ENCODE peak calls at places on chromosomes 11 and 22, in six cellular contexts. C is lower lobe of right lung, N is colonic mucosa, O is IMR-90, Y is right lobe of liver, T is sigmoid colon. G is an unnamed sample.

GRCh38 chr11:134037093-134037908 is 31.6 kb upstream of the JAM3 start:
- DNase-seq in C (peak; percentile 78), N (peak; percentile 75), O (peak; percentile 59), Y (peak; percentile 63), T (peak; percentile 94), G (peak; percentile 92)

GRCh38 chr11:12434255-12434654 is 56.9 kb downstream of the PARVA start:
- DNase-seq in C (no peak), N (no peak), O (peak; percentile 56), Y (no peak), T (peak; percentile 73), G (no peak)

GRCh38 chr11:68749061-68749491 is 2.2 kb downstream of the TESMIN start:
- DNase-seq in C (no peak), N (no peak), O (peak; percentile 4), Y (no peak), T (no peak), G (no peak)

GRCh38 chr11:45880772-45881570 is 4.5 kb upstream of the MAPK8IP1 start:
- DNase-seq in C (no peak), N (no peak), O (no peak), Y (no peak), T (peak; percentile 83), G (no peak)

GRCh38 chr11:47348859-47349258 is 3.6 kb downstream of the MYBPC3 start:
- DNase-seq in C (no peak), N (no peak), O (peak; percentile 22), Y (peak; percentile 44), T (no peak), G (no peak)

GRCh38 chr11:46898396-46899095 is 19.8 kb downstream of the LRP4 start:
- DNase-seq in C (no peak), N (no peak), O (no peak), Y (no peak), T (no peak), G (no peak)

GRCh38 chr11:87114093-87114492 is 76.4 kb downstream of the TMEM135 start:
- DNase-seq in C (no peak), N (no peak), O (peak; percentile 12), Y (no peak), T (no peak), G (no peak)

GRCh38 chr11:20097319-20098221 is 62.7 kb downstream of the DBX1 start:
- DNase-seq in C (no peak), N (no peak), O (peak; percentile 93), Y (no peak), T (no peak), G (no peak)

GRCh38 chr22:27933186-27933983 is 14.3 kb upstream of the PITPNB start:
- DNase-seq in C (no peak), N (no peak), O (no peak), Y (no peak), T (no peak), G (no peak)

GRCh38 chr11:57763568-57763967 is 2.0 kb downstream of the CTNND1 start:
- DNase-seq in C (no peak), N (peak; percentile 41), O (peak; percentile 53), Y (no peak), T (no peak), G (no peak)

GRCh38 chr22:43170131-43170480 is 16.8 kb downstream of the TTLL12 start:
- DNase-seq in C (no peak), N (no peak), O (no peak), Y (no peak), T (no peak), G (peak; percentile 38)

GRCh38 chr22:41799486-41800347 is 762 bp upstream of the CCDC134 start:
- DNase-seq in C (peak; percentile 59), N (peak; percentile 39), O (no peak), Y (peak; percentile 58), T (peak; percentile 70), G (peak; percentile 79)

GRCh38 chr22:40687706-40688105 is 8.4 kb downstream of the MCHR1 start:
- DNase-seq in C (no peak), N (no peak), O (no peak), Y (no peak), T (no peak), G (no peak)

GRCh38 chr11:120259241-120259640 is 19.3 kb downstream of the POU2F3 start:
- DNase-seq in C (no peak), N (no peak), O (no peak), Y (no peak), T (no peak), G (no peak)

GRCh38 chr11:111823131-111823530 is 48.2 kb downstream of the ALG9 start:
- DNase-seq in C (no peak), N (no peak), O (no peak), Y (no peak), T (no peak), G (no peak)

GRCh38 chr11:62671272-62671603 is 235 bp upstream of the UQCC3 start:
- DNase-seq in C (no peak), N (no peak), O (no peak), Y (no peak), T (no peak), G (no peak)

GRCh38 chr22:37331811-37332536 is 49.7 kb downstream of the CYTH4 start:
- DNase-seq in C (no peak), N (no peak), O (peak; percentile 38), Y (no peak), T (no peak), G (no peak)

GRCh38 chr22:24697671-24698082 is 76.8 kb downstream of the PIWIL3 start:
- DNase-seq in C (peak; percentile 76), N (peak; percentile 79), O (no peak), Y (peak; percentile 45), T (no peak), G (peak; percentile 79)

DNA sequence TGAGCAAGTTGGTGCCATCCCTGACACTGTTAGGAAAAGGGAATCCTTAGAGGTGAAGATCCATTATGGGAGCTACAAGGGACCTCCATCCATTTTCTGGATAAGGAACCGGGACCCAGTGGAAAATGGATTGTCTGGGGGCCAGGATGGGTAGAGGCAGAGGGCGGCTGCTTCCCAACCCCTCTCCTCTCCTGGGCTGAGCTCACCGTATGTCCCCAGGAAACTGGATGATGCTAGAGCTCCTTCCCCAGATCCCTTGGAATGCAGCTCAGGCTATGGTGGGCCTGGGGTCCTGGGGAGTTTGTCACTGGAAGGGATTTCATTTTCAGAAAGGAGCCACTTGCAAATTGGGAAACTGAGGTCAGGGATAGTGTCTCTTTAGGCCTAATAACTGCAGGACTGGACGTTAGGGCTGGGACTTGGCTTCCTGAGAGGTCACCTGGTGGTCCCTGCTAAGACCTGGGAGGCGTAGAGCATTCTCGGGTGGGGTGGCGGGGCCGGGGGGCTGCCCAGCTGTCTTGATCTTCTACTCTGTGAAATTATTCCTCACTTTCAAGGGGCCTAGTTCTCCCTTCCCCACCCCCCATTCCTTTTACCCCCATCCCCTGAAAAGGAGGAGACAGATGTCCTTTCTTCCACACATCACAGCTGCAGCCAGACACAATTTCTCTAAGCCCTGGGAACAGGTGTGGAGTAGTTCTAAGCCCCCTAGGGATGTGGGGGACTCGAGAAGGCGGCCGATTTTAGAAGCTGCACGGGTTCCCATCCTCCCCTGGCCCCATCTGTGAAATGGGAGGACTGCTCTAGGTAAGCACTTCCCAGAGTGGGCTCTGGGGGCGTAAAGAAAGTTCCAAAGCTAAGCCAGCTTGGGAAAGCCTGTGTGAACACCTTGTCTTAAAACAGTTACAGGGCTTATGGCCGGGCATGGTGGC is 99.8 kb downstream of the PKNOX2 start:
- DNase-seq in C (no peak), N (no peak), O (no peak), Y (no peak), T (no peak), G (no peak)
- H3K4me3 ChIP-seq in C (no peak overlapping the region), N (no peak overlapping the region), O (no peak overlapping the region), Y (no peak overlapping the region), T (no peak overlapping the region), G (no peak overlapping the region)

GRCh38 chr11:132115454-132115853 is 745.0 kb downstream of the NTM start:
- DNase-seq in C (no peak), N (no peak), O (peak; percentile 67), Y (no peak), T (no peak), G (no peak)
- H3K27ac ChIP-seq in C (no peak overlapping the region), N (no peak overlapping the region), O (no peak overlapping the region), Y (no peak overlapping the region), T (no peak overlapping the region), G (no peak overlapping the region)

DNA sequence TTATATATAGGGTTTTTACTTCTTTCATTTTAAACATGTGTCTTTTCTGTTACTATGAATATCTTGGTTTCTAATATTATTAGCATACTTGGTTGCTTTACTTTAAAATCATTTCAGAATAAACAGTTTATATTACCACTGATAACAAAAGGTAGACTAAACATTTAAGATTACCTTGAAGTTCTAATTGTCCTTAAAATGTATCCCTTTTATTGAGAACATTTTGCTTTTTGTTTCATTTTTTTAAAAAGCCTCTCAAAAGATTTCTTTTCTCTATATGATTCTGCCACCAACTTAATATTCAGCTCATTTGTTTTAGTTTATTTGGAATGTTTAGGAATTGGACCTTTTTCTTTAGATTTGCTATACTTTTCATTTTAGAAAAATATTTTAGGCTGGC is 39.6 kb downstream of the MED15 start:
- DNase-seq in C (no peak), N (no peak), O (no peak), Y (no peak), T (no peak), G (no peak)
- H3K4me1 ChIP-seq in C (peaks cover 43% of the 10 kb centered on the region), N (peaks cover 4% of the 10 kb centered on the region), O (peaks cover 38% of the 10 kb centered on the region), Y (no peaks in the 10 kb centered on the region), T (no peaks in the 10 kb centered on the region), G (no peaks in the 10 kb centered on the region)

GRCh38 chr11:59553323-59553722 is 42.0 kb downstream of the OR4D9 start:
- DNase-seq in C (no peak), N (no peak), O (no peak), Y (no peak), T (no peak), G (no peak)

GRCh38 chr11:59550842-59551650 is 39.7 kb downstream of the OR4D9 start:
- DNase-seq in C (peak; percentile 75), N (peak; percentile 84), O (peak; percentile 92), Y (peak; percentile 75), T (peak; percentile 92), G (peak; percentile 90)

GRCh38 chr11:59550368-59550841 is 39.1 kb downstream of the OR4D9 start:
- DNase-seq in C (peak; percentile 82), N (peak; percentile 90), O (peak; percentile 97), Y (peak; percentile 85), T (peak; percentile 91), G (peak; percentile 91)

GRCh38 chr11:59552844-59553243 is 41.5 kb downstream of the OR4D9 start:
- DNase-seq in C (no peak), N (no peak), O (no peak), Y (no peak), T (no peak), G (no peak)

GRCh38 chr11:59551651-59552521 is 40.5 kb downstream of the OR4D9 start:
- DNase-seq in C (no peak), N (no peak), O (peak; percentile 90), Y (no peak), T (peak; percentile 78), G (no peak)
- H3K4me3 ChIP-seq in C (peak overlapping the region; percentile 56), N (peak overlapping the region; percentile 59), O (peak overlapping the region; percentile 54), Y (peak overlapping the region; percentile 52), T (peak overlapping the region; percentile 53), G (peak overlapping the region; percentile 93)

GRCh38 chr11:75306529-75306928 is 44.9 kb downstream of the ARRB1 start:
- DNase-seq in C (no peak), N (no peak), O (no peak), Y (no peak), T (peak; percentile 50), G (peak; percentile 64)
- H3K27ac ChIP-seq in C (peak overlapping the region; percentile 37), N (no peak overlapping the region), O (no peak overlapping the region), Y (no peak overlapping the region), T (no peak overlapping the region), G (no peak overlapping the region)